ENCODE peak calls at places on chromosomes 12 and 14, in four cellular contexts. C is astrocyte, K is astrocyte of the spinal cord, M is epithelial cell of esophagus. D is an unnamed sample.
A peak's percentile ranks its signal among the peaks of the same experiment; 100 is the strongest.

GRCh38 chr14:60247994-60248696 is 876 bp upstream of the PPM1A start:
- DNase-seq in C (peak; percentile 90), K (peak; percentile 94), M (peak; percentile 96), D (peak; percentile 81)

GRCh38 chr12:57744194-57744776 is 554 bp upstream of the TSPAN31 start:
- DNase-seq in C (no peak), K (no peak), M (no peak), D (peak; percentile 69)

GRCh38 chr14:31405599-31406251 is 14.6 kb downstream of the HEATR5A start:
- DNase-seq in C (no peak), K (no peak), M (no peak), D (no peak)

GRCh38 chr12:132147423-132148367 is 3.4 kb downstream of the NOC4L start:
- DNase-seq in C (no peak), K (no peak), M (no peak), D (no peak)

GRCh38 chr14:69882915-69883314 is 3.7 kb downstream of the SMOC1 start:
- DNase-seq in C (no peak), K (no peak), M (no peak), D (no peak)

GRCh38 chr14:93734086-93734822 is 54.0 kb downstream of the PRIMA1 start:
- DNase-seq in C (no peak), K (no peak), M (no peak), D (no peak)

GRCh38 chr14:31010935-31011334 is 14.5 kb upstream of the AP4S1 start:
- DNase-seq in C (no peak), K (no peak), M (no peak), D (no peak)

GRCh38 chr12:33438025-33438772 is 1.4 kb downstream of the SYT10 start:
- DNase-seq in C (no peak), K (no peak), M (no peak), D (no peak)

GRCh38 chr12:4451694-4452093 is 6.1 kb upstream of the FGF6 start:
- DNase-seq in C (no peak), K (no peak), M (no peak), D (no peak)

GRCh38 chr14:44759263-44759662 is 202.5 kb downstream of the KLHL28 start:
- DNase-seq in C (no peak), K (no peak), M (no peak), D (no peak)

GRCh38 chr12:20063116-20063515 is 305.2 kb upstream of the PDE3A start:
- DNase-seq in C (peak; percentile 80), K (no peak), M (no peak), D (no peak)

GRCh38 chr14:50335989-50336391 is 23.9 kb downstream of the DMAC2L start:
- DNase-seq in C (peak; percentile 23), K (peak; percentile 33), M (no peak), D (no peak)

GRCh38 chr12:7114008-7114407 is 5.0 kb upstream of the C1RL start:
- DNase-seq in C (no peak), K (no peak), M (no peak), D (no peak)

GRCh38 chr12:54373619-54374554 is 9.6 kb upstream of the GPR84 start:
- DNase-seq in C (no peak), K (no peak), M (peak; percentile 68), D (no peak)

GRCh38 chr14:67680941-67681340 is 6.5 kb upstream of the VTI1B start:
- DNase-seq in C (no peak), K (no peak), M (peak; percentile 27), D (no peak)

GRCh38 chr12:71125949-71126348 is 31.9 kb downstream of the TSPAN8 start:
- DNase-seq in C (no peak), K (no peak), M (no peak), D (no peak)

GRCh38 chr12:124917841-124918621 is 3.6 kb upstream of the UBC start:
- DNase-seq in C (no peak), K (no peak), M (peak; percentile 97), D (no peak)

GRCh38 chr12:101050631-101051030 is 159.4 kb downstream of the SLC5A8 start:
- DNase-seq in C (peak; percentile 48), K (peak; percentile 24), M (no peak), D (no peak)

GRCh38 chr12:44507471-44507870 is 368.6 kb downstream of the NELL2 start:
- DNase-seq in C (no peak), K (no peak), M (no peak), D (no peak)

GRCh38 chr12:108804361-108804949 is 52.9 kb downstream of the SSH1 start:
- DNase-seq in C (peak; percentile 92), K (peak; percentile 98), M (no peak), D (peak; percentile 81)

GRCh38 chr14:79279645-79280399 is 931.5 kb downstream of the DIO2 start:
- DNase-seq in C (no peak), K (no peak), M (peak; percentile 9), D (no peak)

DNA sequence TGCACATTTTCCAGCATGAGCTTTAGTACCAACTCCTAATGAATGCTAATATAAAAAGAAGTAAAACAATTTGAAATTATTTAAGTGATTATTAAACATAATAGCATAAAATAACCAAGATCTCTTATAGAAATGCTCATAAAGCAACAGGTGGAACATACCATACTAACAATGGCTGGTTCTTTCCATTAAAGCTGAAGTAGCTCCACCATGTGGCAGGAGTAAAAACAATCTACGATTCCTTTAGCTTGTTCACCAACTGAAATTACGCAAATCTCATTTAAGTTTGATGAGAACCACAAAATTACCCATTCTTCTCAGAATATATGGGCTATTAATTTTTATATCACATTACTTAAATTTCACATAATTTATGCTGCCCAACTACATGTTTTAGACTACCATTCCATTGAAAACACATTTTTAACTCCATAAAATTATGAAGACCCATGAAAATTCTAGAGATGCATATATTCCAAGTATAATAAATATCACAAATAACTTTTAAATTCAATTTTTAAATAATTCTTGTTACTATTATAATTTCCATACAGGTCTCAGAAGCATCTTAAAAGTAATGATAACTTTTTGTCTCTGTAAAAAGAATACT is 213.6 kb downstream of the DAD1 start:
- DNase-seq in C (peak; percentile 25), K (peak; percentile 64), M (peak; percentile 75), D (no peak)
- TF ChIP-seq CTCF in C (peak; percentile 62), K (peak; percentile 63), M (peak; percentile 69), D (peak; percentile 39)

DNA sequence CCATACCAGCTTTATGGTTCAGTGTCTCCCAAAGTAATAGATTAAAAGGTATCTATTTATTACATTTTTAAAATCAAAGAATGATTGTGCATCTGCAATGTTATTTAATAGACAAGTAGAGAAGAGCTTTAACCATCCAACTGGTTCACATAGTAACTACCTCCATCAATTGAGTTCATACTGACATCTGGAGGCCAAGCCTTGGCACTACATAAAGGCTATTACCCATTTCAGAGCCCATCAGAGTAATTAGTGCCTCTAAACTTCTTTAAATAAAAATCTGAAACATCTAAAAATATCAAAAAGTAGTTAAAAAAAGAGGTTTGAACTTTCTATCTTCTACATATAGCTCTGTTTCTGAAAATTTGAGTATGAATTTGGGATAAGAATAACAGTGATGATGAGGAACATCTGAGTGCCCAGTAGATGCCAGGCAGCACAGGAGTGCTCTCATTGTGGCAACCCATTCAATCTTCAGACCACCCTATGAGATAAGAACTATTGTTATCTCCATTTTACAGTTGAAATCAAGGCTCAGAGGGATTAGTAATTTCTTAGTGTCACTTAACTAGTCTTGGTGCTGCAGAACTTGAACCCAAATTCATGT is 132.9 kb upstream of the DAAM1 start:
- DNase-seq in C (peak; percentile 23), K (peak; percentile 64), M (peak; percentile 62), D (peak; percentile 35)
- TF ChIP-seq CTCF in C (peak; percentile 93), K (peak; percentile 78), M (peak; percentile 81), D (peak; percentile 85)

GRCh38 chr12:118984206-118984943 is 3.0 kb downstream of the SRRM4 start:
- DNase-seq in C (no peak), K (no peak), M (no peak), D (no peak)

GRCh38 chr12:118986043-118986442 is 4.7 kb downstream of the SRRM4 start:
- DNase-seq in C (no peak), K (no peak), M (no peak), D (no peak)

GRCh38 chr12:118981285-118982201 is at the start of gene SRRM4:
- DNase-seq in C (no peak), K (no peak), M (no peak), D (no peak)

GRCh38 chr12:118982308-118982707 is 967 bp downstream of the SRRM4 start:
- DNase-seq in C (no peak), K (no peak), M (no peak), D (no peak)

DNA sequence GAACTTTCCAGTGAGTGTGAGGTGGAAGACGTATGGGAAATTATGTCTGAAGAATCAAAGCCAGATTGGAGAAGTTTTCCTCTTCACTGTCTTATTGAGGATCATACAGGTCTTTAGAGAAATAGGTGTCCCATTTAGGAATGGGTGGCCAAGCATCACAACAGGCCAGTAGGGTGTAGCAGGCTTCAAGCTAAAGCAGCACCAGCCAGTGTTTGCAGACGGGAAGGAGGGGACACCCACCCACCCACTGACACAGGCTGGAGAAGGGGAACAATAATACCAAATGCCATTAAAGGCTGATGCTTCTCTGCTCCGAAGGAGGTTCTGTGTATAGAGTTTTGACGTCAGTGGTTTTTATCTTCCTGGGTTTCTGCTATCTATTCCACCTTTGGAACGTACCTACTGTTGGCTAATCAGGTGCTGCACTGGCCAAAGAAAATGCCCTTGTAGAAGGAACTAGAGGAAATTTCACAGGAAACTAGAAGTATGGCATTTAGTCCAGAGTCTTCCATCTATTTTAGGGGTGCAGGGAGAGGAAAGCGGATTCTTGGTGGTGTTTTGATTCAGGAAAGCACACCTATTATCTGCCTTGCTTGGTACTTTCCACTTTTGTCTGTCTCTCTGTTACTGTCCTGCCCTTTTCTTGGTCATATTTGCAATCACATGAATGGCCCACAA is 1.9 kb downstream of the SRRM4 start:
- DNase-seq in C (no peak), K (no peak), M (no peak), D (no peak)
- TF ChIP-seq CTCF in C (no peak), K (no peak), M (no peak), D (no peak)

GRCh38 chr14:77653473-77653872 is 37.0 kb upstream of the SPTLC2 start:
- DNase-seq in C (no peak), K (no peak), M (no peak), D (no peak)
- TF ChIP-seq CTCF in C (no peak), K (peak; percentile 21), M (no peak), D (no peak)

GRCh38 chr14:71739273-71739990 is 192.8 kb upstream of the RGS6 start:
- DNase-seq in C (no peak), K (no peak), M (peak; percentile 86), D (no peak)
- TF ChIP-seq CTCF in C (no peak), K (peak; percentile 14), M (peak; percentile 15), D (no peak)

GRCh38 chr14:55297611-55298323 is 26.5 kb downstream of the FBXO34 start:
- DNase-seq in C (no peak), K (no peak), M (peak; percentile 83), D (no peak)
- TF ChIP-seq CTCF in C (no peak), K (no peak), M (peak; percentile 55), D (no peak)

GRCh38 chr12:89172224-89172623 is 180.1 kb downstream of the DUSP6 start:
- DNase-seq in C (no peak), K (no peak), M (no peak), D (no peak)

GRCh38 chr12:89177802-89178201 is 174.5 kb downstream of the DUSP6 start:
- DNase-seq in C (no peak), K (no peak), M (no peak), D (no peak)

GRCh38 chr12:89167986-89168385 is 184.3 kb downstream of the DUSP6 start:
- DNase-seq in C (no peak), K (no peak), M (no peak), D (no peak)

GRCh38 chr12:89173096-89173495 is 179.2 kb downstream of the DUSP6 start:
- DNase-seq in C (no peak), K (no peak), M (no peak), D (no peak)
- TF ChIP-seq CTCF in C (no peak), K (no peak), M (no peak), D (no peak)

D was measured in AG09319.